ENCODE peak calls at places on chromosome 11, in seven cellular contexts. A, Y, T, W, Z, N and J are unnamed samples. For H3K27me3 and H3K9me3, the result is how much of the 10 kb centered on the place peaks cover.

GRCh38 chr11:75475767-75476650 is 43.0 kb upstream of the KLHL35 start:
- DNase-seq in T (no peak), Z (peak), N (peak), Y (no peak), A (no peak), W (peak), J (no peak)

GRCh38 chr11:88480217-88480616 is 142.7 kb upstream of the CTSC start:
- DNase-seq in A (no peak), T (peak), Y (peak), W (no peak), Z (no peak), N (no peak), J (no peak)

GRCh38 chr11:26201411-26201810 is 130.5 kb upstream of the ANO3 start:
- DNase-seq in Z (no peak), A (no peak), N (no peak), T (no peak), Y (peak), W (no peak), J (no peak)

GRCh38 chr11:8765294-8765693 is 82.7 kb downstream of the RPL27A start:
- DNase-seq in A (no peak), T (peak), N (no peak), Z (no peak), Y (peak), W (no peak), J (no peak)

GRCh38 chr11:104134760-104135159 is 29.2 kb downstream of the PDGFD start:
- DNase-seq in N (no peak), W (no peak), Y (peak), T (peak), Z (no peak), A (no peak), J (no peak)

GRCh38 chr11:64120951-64121569 is 44.9 kb downstream of the MACROD1 start:
- DNase-seq in T (peak), Z (peak), W (no peak), Y (peak), N (no peak), A (peak), J (no peak)

GRCh38 chr11:6531267-6531752 is 34.2 kb downstream of the DNHD1 start:
- DNase-seq in T (peak), A (no peak), Y (peak), Z (no peak), N (no peak), W (no peak), J (no peak)

GRCh38 chr11:111077938-111078337 is 167.6 kb upstream of the POU2AF2 start:
- DNase-seq in Y (no peak), T (peak), A (no peak), Z (no peak), N (no peak), W (no peak), J (no peak)

GRCh38 chr11:47225552-47226137 is 10.9 kb downstream of the DDB2 start:
- DNase-seq in W (no peak), T (peak), A (no peak), Z (no peak), Y (no peak), N (no peak), J (no peak)

GRCh38 chr11:116199182-116199581 is 573.6 kb downstream of the BUD13 start:
- DNase-seq in A (no peak), Y (no peak), W (no peak), Z (peak), N (no peak), T (no peak), J (no peak)

GRCh38 chr11:14312736-14313438 is 46.1 kb downstream of the RRAS2 start:
- DNase-seq in Y (peak), A (no peak), N (no peak), W (no peak), Z (no peak), T (peak), J (no peak)

GRCh38 chr11:32466279-32466915 is 31.1 kb upstream of the WT1 start:
- DNase-seq in W (peak), N (no peak), A (no peak), T (no peak), Z (no peak), Y (peak), J (no peak)

GRCh38 chr11:65069217-65069616 is 10.9 kb upstream of the NAALADL1 start:
- DNase-seq in A (no peak), N (no peak), W (no peak), Y (no peak), T (no peak), Z (no peak), J (no peak)

GRCh38 chr11:119832536-119832935 is 103.5 kb upstream of the NECTIN1 start:
- DNase-seq in Y (peak), N (peak), A (no peak), Z (no peak), W (peak), T (peak), J (no peak)

GRCh38 chr11:35811783-35812182 is 132.1 kb upstream of the LDLRAD3 start:
- DNase-seq in W (no peak), T (no peak), Y (no peak), A (no peak), N (no peak), Z (no peak), J (no peak)

GRCh38 chr11:126893796-126894195 is 106.8 kb downstream of the KIRREL3 start:
- DNase-seq in T (no peak), Y (no peak), N (no peak), A (no peak), W (no peak), Z (no peak), J (no peak)

GRCh38 chr11:84902445-84902844 is 724.7 kb downstream of the DLG2 start:
- DNase-seq in Y (no peak), N (no peak), A (no peak), W (no peak), Z (no peak), T (no peak), J (no peak)

GRCh38 chr11:18010977-18011586 is 1.8 kb downstream of the SERGEF start:
- DNase-seq in W (no peak), T (no peak), A (no peak), Z (no peak), N (no peak), Y (no peak), J (no peak)

GRCh38 chr11:1760351-1761109 is 3.2 kb downstream of the CTSD start:
- DNase-seq in Y (peak), N (peak), W (peak), T (no peak), Z (peak), A (peak), J (peak)

DNA sequence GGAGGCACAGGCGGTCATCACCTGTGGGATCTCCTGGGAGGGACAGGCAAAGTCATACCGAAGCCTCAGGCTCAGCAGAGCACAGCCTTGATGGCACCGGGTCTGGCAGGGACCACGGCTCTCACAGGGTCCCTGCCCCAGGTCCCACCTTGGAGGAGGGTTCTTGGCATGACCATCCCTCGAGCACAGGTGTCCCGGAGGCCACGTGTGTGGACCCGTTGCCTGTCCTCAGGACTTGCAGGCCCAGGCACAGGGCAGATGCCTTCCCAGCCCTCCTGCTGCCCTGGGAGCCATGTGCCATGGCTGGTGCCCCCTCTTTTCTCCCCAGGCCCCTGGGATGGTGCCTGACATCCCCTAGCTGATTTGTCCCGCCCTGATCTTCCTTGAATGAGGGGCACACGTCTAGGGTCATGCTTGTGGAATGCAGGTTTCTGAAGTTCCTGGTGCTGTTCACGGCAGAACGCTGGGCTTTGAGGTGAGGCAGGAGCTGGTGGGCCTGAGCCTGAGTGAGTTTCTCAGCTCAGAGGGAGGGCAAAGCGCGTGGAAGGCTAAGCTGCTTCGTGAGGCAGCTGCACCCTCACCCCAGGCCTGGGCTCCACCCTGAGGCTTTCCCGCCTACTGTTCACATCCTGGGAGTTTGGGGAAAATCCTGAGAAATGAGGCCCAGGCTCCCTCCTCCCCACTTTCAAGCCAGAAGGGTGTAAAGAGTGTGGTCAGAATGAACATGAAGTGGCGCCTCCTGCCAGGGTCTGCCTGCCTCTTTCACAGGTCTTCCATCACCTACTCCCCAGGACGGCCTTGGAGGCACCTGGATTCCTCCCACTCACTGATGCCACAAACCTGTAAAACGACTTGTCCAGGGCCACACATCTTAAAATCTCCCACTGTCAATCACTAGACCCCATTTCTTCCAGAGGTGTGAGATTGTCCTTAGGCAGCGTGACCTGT is 325.8 kb upstream of the B3GAT1 start:
- DNase-seq in A (no peak), Y (no peak), N (no peak), W (no peak), T (no peak), Z (no peak), J (no peak)
- H3K27me3 ChIP-seq in A (under half), Y (under half), N (under half), W (under half), T (under half), Z (under half), J (under half)

GRCh38 chr11:128069665-128070064 is 517.7 kb downstream of the ETS1 start:
- DNase-seq in Y (no peak), T (no peak), Z (no peak), W (no peak), A (no peak), N (no peak), J (no peak)
- H3K9me3 ChIP-seq in Y (under half), T (under half), Z (under half), W (under half), A (under half), N (under half), J (under half)

GRCh38 chr11:134691474-134691873 is 279.4 kb upstream of the B3GAT1 start:
- DNase-seq in A (no peak), Z (no peak), N (no peak), W (no peak), Y (no peak), T (no peak), J (no peak)

GRCh38 chr11:134696455-134696854 is 284.4 kb upstream of the B3GAT1 start:
- DNase-seq in N (no peak), Z (no peak), T (no peak), A (no peak), Y (no peak), W (no peak), J (no peak)

GRCh38 chr11:134689886-134690285 is 277.8 kb upstream of the B3GAT1 start:
- DNase-seq in Y (no peak), W (no peak), Z (no peak), T (no peak), A (no peak), N (no peak), J (no peak)

GRCh38 chr11:134687548-134687947 is 275.5 kb upstream of the B3GAT1 start:
- DNase-seq in Z (no peak), Y (no peak), T (no peak), N (no peak), A (no peak), W (no peak), J (no peak)

DNA sequence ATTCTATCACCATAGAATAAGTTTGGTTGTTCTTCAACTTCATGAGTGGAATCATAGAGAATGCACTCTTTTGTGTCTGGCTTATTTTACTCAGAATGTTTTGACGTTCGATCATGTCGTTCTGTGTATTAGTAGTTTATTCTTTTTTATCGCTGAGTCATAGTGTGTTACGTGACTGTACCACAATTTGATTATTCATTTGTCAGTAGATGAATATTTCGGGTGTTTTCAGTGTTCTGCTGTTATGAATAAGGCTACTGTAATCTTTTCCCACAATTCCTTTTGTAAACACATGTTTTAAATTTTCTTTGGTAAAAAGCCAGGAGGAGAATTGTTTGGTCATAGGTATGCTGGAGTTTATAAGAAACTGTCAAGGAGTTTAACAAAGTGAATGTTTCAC is 279.9 kb upstream of the B3GAT1 start:
- DNase-seq in Z (no peak), W (no peak), N (no peak), A (no peak), T (peak), Y (peak), J (no peak)
- H3K27me3 ChIP-seq in Z (under half), W (under half), N (under half), A (under half), T (under half), Y (under half), J (under half)

GRCh38 chr11:70677232-70677916 is 279.0 kb downstream of the CTTN start:
- DNase-seq in A (no peak), T (no peak), Z (peak), N (no peak), W (no peak), Y (no peak), J (no peak)
- H3K9me3 ChIP-seq in A (under half), T (under half), Z (under half), N (under half), W (under half), Y (under half), J (under half)

DNA sequence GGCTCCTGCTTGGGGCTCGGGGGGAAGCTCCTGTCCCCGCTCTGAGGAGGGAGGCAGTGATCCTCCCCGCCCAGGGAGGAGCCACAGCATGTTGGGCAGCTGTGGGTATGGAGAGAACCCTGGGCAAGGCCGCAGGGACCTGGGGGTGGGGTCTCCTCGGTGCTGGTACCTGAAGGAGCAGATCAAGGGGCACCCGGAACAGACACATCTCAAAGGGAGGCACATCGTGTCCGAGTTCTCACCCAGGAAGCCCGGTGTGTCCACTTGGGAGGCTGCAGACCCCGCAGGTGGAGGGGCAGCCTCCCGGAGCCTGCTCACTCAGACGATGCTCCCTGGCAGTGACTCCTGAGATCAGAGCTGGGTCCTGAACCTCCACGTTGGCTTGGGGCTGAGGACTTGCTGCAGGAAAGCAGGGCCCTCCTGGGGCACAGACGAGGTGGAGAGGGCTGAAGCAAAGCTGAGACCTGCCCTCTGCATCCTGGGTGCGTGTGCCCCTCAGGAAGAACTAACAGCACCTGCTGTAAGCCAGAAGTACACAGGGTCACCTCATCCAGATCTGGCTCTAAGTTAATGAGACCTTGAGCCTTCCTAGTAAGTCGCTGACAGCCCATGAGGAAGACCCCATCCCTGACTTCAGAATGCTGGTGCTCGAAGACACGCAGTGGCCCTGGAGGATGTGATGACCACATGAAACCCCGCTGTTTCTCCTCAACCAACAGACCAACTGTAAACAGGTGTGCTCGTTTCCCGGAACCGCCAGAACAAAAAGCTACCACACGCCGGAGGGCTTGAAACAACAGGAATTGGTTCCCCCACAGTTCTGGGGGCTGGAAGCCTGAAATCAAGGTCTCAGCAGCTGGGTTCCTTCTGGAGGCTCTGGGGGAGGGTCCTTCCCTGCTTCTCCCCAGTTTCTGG is 5.9 kb upstream of the OSBPL5 start:
- DNase-seq in A (no peak), Y (no peak), T (no peak), W (no peak), Z (peak), N (no peak), J (peak)
- H3K27me3 ChIP-seq in A (under half), Y (under half), T (under half), W (under half), Z (under half), N (under half), J (under half)

DNA sequence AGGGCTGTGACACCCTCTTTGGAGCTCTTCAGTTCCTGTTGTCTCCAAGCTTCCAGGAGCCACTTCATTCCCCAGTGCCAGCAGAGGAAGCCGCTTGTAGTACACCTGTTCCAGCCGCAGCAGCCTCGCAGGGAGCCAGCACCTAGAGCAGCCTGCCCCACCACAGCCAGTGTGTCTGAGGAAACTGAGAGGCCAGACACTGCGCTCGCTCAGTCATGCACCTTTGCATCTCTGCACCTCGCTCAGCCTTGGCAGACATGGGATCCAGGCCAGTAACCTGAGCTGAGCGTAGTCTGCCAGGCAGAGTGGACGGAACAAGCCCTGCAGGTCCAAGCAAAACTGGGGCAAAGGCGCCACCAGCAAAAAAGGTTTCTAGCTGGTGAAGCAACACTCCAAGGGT is 1072.1 kb downstream of the JRKL start:
- DNase-seq in N (no peak), A (no peak), Y (no peak), W (no peak), T (no peak), Z (no peak), J (peak)
- H3K9me3 ChIP-seq in N (under half), A (under half), Y (under half), W (under half), T (under half), Z (under half), J (under half)